ENCODE peak calls at places on chromosomes 1 and 21, in ten cellular contexts. U, C, G, H, Q, A, D, R, K and I are unnamed samples.

GRCh38 chr1:247448107-247448778 is 9.7 kb downstream of the OR2B11 start:
- DNase-seq in R (peak; percentile 71), H (no peak), C (no peak), G (peak; percentile 63), D (no peak), A (no peak), K (peak; percentile 23), U (peak; percentile 56), Q (peak; percentile 72), I (no peak)

GRCh38 chr21:45036630-45037029 is 37.8 kb upstream of the ADARB1 start:
- DNase-seq in U (no peak), G (no peak), Q (no peak), H (no peak), D (no peak), C (no peak), K (no peak), A (no peak), R (no peak), I (no peak)

GRCh38 chr21:44712203-44713028 is 1.0 kb upstream of the TSPEAR start:
- DNase-seq in U (no peak), Q (no peak), H (peak; percentile 19), K (no peak), C (no peak), D (no peak), R (no peak), G (no peak), A (no peak), I (peak; percentile 40)

GRCh38 chr1:158371188-158371953 is 17.7 kb downstream of the CD1E start:
- DNase-seq in H (no peak), G (no peak), C (no peak), A (no peak), D (peak; percentile 24), K (no peak), U (no peak), R (no peak), Q (no peak), I (no peak)

GRCh38 chr21:38208118-38208517 is 48.7 kb upstream of the KCNJ15 start:
- DNase-seq in D (no peak), C (no peak), H (no peak), R (no peak), K (no peak), G (no peak), Q (no peak), U (no peak), A (no peak), I (no peak)

GRCh38 chr1:151166506-151166956 is 587 bp downstream of the SCNM1 start:
- DNase-seq in H (no peak), C (no peak), A (no peak), K (peak; percentile 80), Q (no peak), D (no peak), R (no peak), U (peak; percentile 67), G (peak; percentile 54), I (no peak)

GRCh38 chr1:23417570-23417969 is 7.0 kb downstream of the TCEA3 start:
- DNase-seq in Q (no peak), C (no peak), U (no peak), H (no peak), K (no peak), G (peak; percentile 62), D (no peak), A (no peak), R (no peak), I (no peak)

GRCh38 chr1:186155594-186155993 is 219.5 kb downstream of the TPR start:
- DNase-seq in Q (no peak), A (no peak), R (peak; percentile 43), H (no peak), G (peak; percentile 28), U (peak; percentile 27), D (no peak), C (no peak), K (peak; percentile 75), I (no peak)

GRCh38 chr1:207145401-207146058 is 41.5 kb downstream of the C4BPA start:
- DNase-seq in C (no peak), Q (no peak), R (no peak), A (no peak), D (no peak), K (no peak), U (no peak), G (no peak), H (no peak), I (no peak)

GRCh38 chr1:89005286-89006151 is 13.1 kb upstream of the KYAT3 start:
- DNase-seq in A (no peak), H (no peak), G (no peak), K (no peak), Q (no peak), U (no peak), C (no peak), D (no peak), R (no peak), I (no peak)

GRCh38 chr21:31721381-31721780 is 10.5 kb downstream of the SCAF4 start:
- DNase-seq in K (no peak), R (no peak), D (no peak), U (no peak), H (no peak), G (no peak), A (no peak), Q (no peak), C (no peak), I (no peak)

GRCh38 chr1:204437796-204438570 is 26.4 kb upstream of the PPP1R15B start:
- DNase-seq in C (no peak), Q (no peak), G (no peak), D (no peak), K (no peak), U (no peak), A (no peak), R (no peak), H (no peak), I (no peak)

GRCh38 chr1:58815680-58816071 is 31.8 kb upstream of the JUN start:
- DNase-seq in C (no peak), K (peak; percentile 32), R (peak; percentile 50), U (peak; percentile 40), H (no peak), Q (peak; percentile 79), A (no peak), D (no peak), G (peak; percentile 72), I (no peak)

DNA sequence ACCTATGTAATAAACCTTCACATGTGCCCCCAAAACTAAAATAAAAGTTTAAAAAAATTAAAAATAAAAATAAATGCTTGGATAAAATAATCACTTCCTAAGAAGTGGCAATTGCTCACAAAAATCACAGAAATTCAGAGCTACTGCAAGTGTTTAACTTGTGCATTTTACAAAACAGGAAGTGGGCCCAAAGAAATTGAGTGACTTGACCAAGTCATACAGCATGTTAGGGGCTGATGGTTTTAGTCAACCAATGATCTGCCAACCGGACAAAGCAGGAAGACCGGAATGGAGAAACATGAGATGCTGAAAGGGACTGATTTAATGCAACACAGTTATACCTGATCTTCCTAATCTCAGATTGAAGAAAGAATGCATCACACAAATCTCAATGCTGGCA is 96.5 kb downstream of the SMYD2 start:
- DNase-seq in G (no peak), A (no peak), R (no peak), Q (no peak), D (no peak), U (no peak), C (no peak), K (no peak), H (no peak), I (no peak)
- TF ChIP-seq CTCF in G (no peak), A (no peak), R (no peak), Q (no peak), D (no peak), U (no peak), C (no peak), K (no peak), H (no peak), I (no peak)

DNA sequence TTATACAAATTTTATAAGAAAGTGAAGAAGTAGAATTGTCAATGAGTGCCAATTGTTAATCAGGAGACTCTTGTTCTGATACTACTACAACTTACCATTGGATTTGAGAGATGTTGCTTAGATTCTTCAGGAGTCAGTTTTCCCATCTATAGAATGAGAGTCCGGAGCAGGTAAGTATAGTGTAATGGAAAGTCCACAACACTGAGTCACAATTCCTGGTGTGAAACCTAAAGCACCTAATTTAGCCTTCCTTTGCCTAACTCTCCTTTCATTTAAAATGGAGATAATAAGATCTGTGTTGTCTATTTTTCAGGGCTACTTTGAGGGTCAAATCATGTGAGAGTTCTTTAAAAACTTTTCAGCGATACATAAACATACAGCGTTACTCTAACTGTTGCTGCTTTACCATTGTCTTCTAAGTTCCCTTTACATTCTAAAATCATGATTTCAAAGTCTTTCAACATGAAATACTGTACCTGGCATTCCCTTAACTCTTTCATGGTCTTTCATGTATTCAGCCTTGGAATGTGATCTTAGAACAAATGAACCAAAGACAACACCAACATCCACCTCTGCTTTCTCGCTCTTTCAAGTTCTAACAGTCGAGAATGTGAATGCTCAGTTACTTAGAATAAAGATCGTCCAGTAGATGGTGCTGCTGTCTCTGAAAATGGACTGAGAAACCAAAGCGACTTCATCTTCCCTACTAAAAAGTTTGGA is 90.9 kb downstream of the SLC30A10 start:
- DNase-seq in A (no peak), Q (no peak), H (no peak), U (peak; percentile 77), D (no peak), C (no peak), R (peak; percentile 55), K (peak; percentile 22), G (peak; percentile 71), I (no peak)
- TF ChIP-seq CTCF in A (no peak), Q (no peak), H (no peak), U (peak; percentile 85), D (peak; percentile 57), C (no peak), R (peak; percentile 57), K (peak; percentile 69), G (peak; percentile 80), I (peak; percentile 87)

GRCh38 chr1:6083385-6083784 is 37.7 kb downstream of the KCNAB2 start:
- DNase-seq in H (no peak), Q (peak; percentile 43), U (no peak), A (no peak), G (no peak), D (no peak), C (no peak), K (no peak), R (no peak), I (no peak)

GRCh38 chr1:6082430-6082971 is 36.8 kb downstream of the KCNAB2 start:
- DNase-seq in H (no peak), G (no peak), K (peak; percentile 27), Q (no peak), A (no peak), D (no peak), R (peak; percentile 8), C (no peak), U (peak; percentile 50), I (no peak)

GRCh38 chr1:6085666-6086065 is 40.0 kb downstream of the KCNAB2 start:
- DNase-seq in H (no peak), U (no peak), C (no peak), A (no peak), G (no peak), D (no peak), R (no peak), Q (peak; percentile 44), K (no peak), I (no peak)

GRCh38 chr1:6084781-6085495 is 39.2 kb downstream of the KCNAB2 start:
- DNase-seq in Q (peak; percentile 15), H (no peak), R (no peak), G (no peak), A (no peak), D (no peak), K (no peak), U (no peak), C (no peak), I (no peak)

GRCh38 chr1:6083801-6084467 is 38.2 kb downstream of the KCNAB2 start:
- DNase-seq in A (no peak), Q (peak; percentile 8), D (no peak), G (no peak), C (no peak), K (peak; percentile 69), U (no peak), R (no peak), H (no peak), I (no peak)
- TF ChIP-seq CTCF in A (no peak), Q (no peak), D (no peak), G (no peak), C (no peak), K (no peak), U (no peak), R (no peak), H (no peak), I (no peak)

GRCh38 chr1:38014171-38014570 is 1.6 kb downstream of the UTP11 start:
- DNase-seq in Q (no peak), A (no peak), U (no peak), R (no peak), K (no peak), H (no peak), D (no peak), G (no peak), C (no peak), I (peak; percentile 15)
- TF ChIP-seq CTCF in Q (no peak), A (no peak), U (no peak), R (no peak), K (peak; percentile 52), H (no peak), D (no peak), G (no peak), C (no peak), I (peak; percentile 32)